ENCODE peak calls at places on chromosomes 1 and 21, in ten cellular contexts. One of them, this sample, is unnamed.

GRCh38 chr1:164250365-164250764 is 308.6 kb upstream of the PBX1 start:
- DNase-seq in A549: no peak
- DNase-seq in RWPE1: no peak
- DNase-seq in heart right ventricle: no peak
- DNase-seq in prostate gland: no peak
- DNase-seq in IMR-90: no peak
- DNase-seq in heart left ventricle: no peak
- DNase-seq in BE2C: no peak
- DNase-seq in HFFc6: no peak
- DNase-seq in tibial artery: no peak
- DNase-seq in this sample: no peak

GRCh38 chr1:79197421-79197820 is 190.9 kb upstream of the ADGRL4 start:
- DNase-seq in A549: no peak
- DNase-seq in RWPE1: no peak
- DNase-seq in heart right ventricle: peak
- DNase-seq in prostate gland: no peak
- DNase-seq in IMR-90: peak
- DNase-seq in heart left ventricle: no peak
- DNase-seq in BE2C: no peak
- DNase-seq in HFFc6: peak
- DNase-seq in tibial artery: no peak
- DNase-seq in this sample: no peak

GRCh38 chr1:48853006-48853405 is 76.3 kb upstream of the BEND5 start:
- DNase-seq in A549: peak
- DNase-seq in RWPE1: peak
- DNase-seq in heart right ventricle: no peak
- DNase-seq in prostate gland: no peak
- DNase-seq in IMR-90: peak
- DNase-seq in heart left ventricle: no peak
- DNase-seq in BE2C: no peak
- DNase-seq in HFFc6: no peak
- DNase-seq in tibial artery: no peak
- DNase-seq in this sample: no peak

GRCh38 chr1:156748670-156749428 is 2.6 kb downstream of the HDGF start:
- DNase-seq in A549: no peak
- DNase-seq in RWPE1: no peak
- DNase-seq in heart right ventricle: peak
- DNase-seq in prostate gland: no peak
- DNase-seq in IMR-90: peak
- DNase-seq in heart left ventricle: peak
- DNase-seq in BE2C: no peak
- DNase-seq in HFFc6: no peak
- DNase-seq in tibial artery: peak
- DNase-seq in this sample: no peak

GRCh38 chr1:64309468-64309867 is 106.0 kb downstream of the UBE2U start:
- DNase-seq in A549: no peak
- DNase-seq in RWPE1: no peak
- DNase-seq in heart right ventricle: no peak
- DNase-seq in prostate gland: no peak
- DNase-seq in IMR-90: no peak
- DNase-seq in heart left ventricle: no peak
- DNase-seq in BE2C: no peak
- DNase-seq in HFFc6: no peak
- DNase-seq in tibial artery: no peak
- DNase-seq in this sample: no peak

GRCh38 chr1:207288315-207288714 is 33.2 kb upstream of the CD55 start:
- DNase-seq in A549: no peak
- DNase-seq in RWPE1: no peak
- DNase-seq in heart right ventricle: peak
- DNase-seq in prostate gland: no peak
- DNase-seq in IMR-90: no peak
- DNase-seq in heart left ventricle: no peak
- DNase-seq in BE2C: no peak
- DNase-seq in HFFc6: no peak
- DNase-seq in tibial artery: no peak
- DNase-seq in this sample: no peak

GRCh38 chr1:105137543-105138444 is 1388.1 kb downstream of the AMY1C start:
- DNase-seq in A549: no peak
- DNase-seq in RWPE1: peak
- DNase-seq in heart right ventricle: no peak
- DNase-seq in prostate gland: no peak
- DNase-seq in IMR-90: no peak
- DNase-seq in heart left ventricle: no peak
- DNase-seq in BE2C: peak
- DNase-seq in HFFc6: no peak
- DNase-seq in tibial artery: no peak
- DNase-seq in this sample: no peak

GRCh38 chr1:197469620-197470210 is 201.7 kb downstream of the CRB1 start:
- DNase-seq in A549: no peak
- DNase-seq in RWPE1: no peak
- DNase-seq in heart right ventricle: no peak
- DNase-seq in prostate gland: no peak
- DNase-seq in IMR-90: no peak
- DNase-seq in heart left ventricle: no peak
- DNase-seq in BE2C: peak
- DNase-seq in HFFc6: no peak
- DNase-seq in tibial artery: no peak
- DNase-seq in this sample: no peak

GRCh38 chr1:42966688-42967609 is 8.3 kb upstream of the SLC2A1 start:
- DNase-seq in A549: peak
- DNase-seq in RWPE1: peak
- DNase-seq in heart right ventricle: no peak
- DNase-seq in prostate gland: peak
- DNase-seq in IMR-90: peak
- DNase-seq in heart left ventricle: no peak
- DNase-seq in BE2C: no peak
- DNase-seq in HFFc6: peak
- DNase-seq in tibial artery: no peak
- DNase-seq in this sample: peak

GRCh38 chr1:206672844-206673758 is 11.6 kb upstream of the MAPKAPK2 start:
- DNase-seq in A549: no peak
- DNase-seq in RWPE1: no peak
- DNase-seq in heart right ventricle: no peak
- DNase-seq in prostate gland: no peak
- DNase-seq in IMR-90: peak
- DNase-seq in heart left ventricle: peak
- DNase-seq in BE2C: no peak
- DNase-seq in HFFc6: no peak
- DNase-seq in tibial artery: no peak
- DNase-seq in this sample: no peak

GRCh38 chr1:232521660-232522059 is 108.3 kb downstream of the SIPA1L2 start:
- DNase-seq in A549: no peak
- DNase-seq in RWPE1: no peak
- DNase-seq in heart right ventricle: no peak
- DNase-seq in prostate gland: no peak
- DNase-seq in IMR-90: no peak
- DNase-seq in heart left ventricle: no peak
- DNase-seq in BE2C: no peak
- DNase-seq in HFFc6: no peak
- DNase-seq in tibial artery: no peak
- DNase-seq in this sample: no peak

GRCh38 chr21:29443398-29444010 is 144.8 kb downstream of the BACH1 start:
- DNase-seq in A549: no peak
- DNase-seq in RWPE1: no peak
- DNase-seq in heart right ventricle: no peak
- DNase-seq in prostate gland: no peak
- DNase-seq in IMR-90: no peak
- DNase-seq in heart left ventricle: no peak
- DNase-seq in BE2C: no peak
- DNase-seq in HFFc6: no peak
- DNase-seq in tibial artery: no peak
- DNase-seq in this sample: no peak

GRCh38 chr1:29631361-29631760 is 395.0 kb downstream of the PTPRU start:
- DNase-seq in A549: no peak
- DNase-seq in RWPE1: no peak
- DNase-seq in heart right ventricle: no peak
- DNase-seq in prostate gland: no peak
- DNase-seq in IMR-90: peak
- DNase-seq in heart left ventricle: no peak
- DNase-seq in BE2C: no peak
- DNase-seq in HFFc6: no peak
- DNase-seq in tibial artery: no peak
- DNase-seq in this sample: no peak

GRCh38 chr1:198352975-198353695 is 187.3 kb downstream of the ATP6V1G3 start:
- DNase-seq in A549: no peak
- DNase-seq in RWPE1: no peak
- DNase-seq in heart right ventricle: no peak
- DNase-seq in prostate gland: no peak
- DNase-seq in IMR-90: peak
- DNase-seq in heart left ventricle: no peak
- DNase-seq in BE2C: no peak
- DNase-seq in HFFc6: no peak
- DNase-seq in tibial artery: no peak
- DNase-seq in this sample: no peak

GRCh38 chr1:31938184-31938975 is at the start of gene PTP4A2:
- DNase-seq in A549: peak
- DNase-seq in RWPE1: peak
- DNase-seq in heart right ventricle: peak
- DNase-seq in prostate gland: peak
- DNase-seq in IMR-90: peak
- DNase-seq in heart left ventricle: peak
- DNase-seq in BE2C: peak
- DNase-seq in HFFc6: peak
- DNase-seq in tibial artery: peak
- DNase-seq in this sample: peak
- TF ChIP-seq CTCF in A549: peak
- TF ChIP-seq CTCF in RWPE1: peak
- TF ChIP-seq CTCF in heart right ventricle: peak
- TF ChIP-seq CTCF in prostate gland: peak
- TF ChIP-seq CTCF in IMR-90: peak
- TF ChIP-seq CTCF in heart left ventricle: no peak
- TF ChIP-seq CTCF in BE2C: no peak
- TF ChIP-seq CTCF in HFFc6: peak
- TF ChIP-seq CTCF in tibial artery: peak
- TF ChIP-seq CTCF in this sample: peak

DNA sequence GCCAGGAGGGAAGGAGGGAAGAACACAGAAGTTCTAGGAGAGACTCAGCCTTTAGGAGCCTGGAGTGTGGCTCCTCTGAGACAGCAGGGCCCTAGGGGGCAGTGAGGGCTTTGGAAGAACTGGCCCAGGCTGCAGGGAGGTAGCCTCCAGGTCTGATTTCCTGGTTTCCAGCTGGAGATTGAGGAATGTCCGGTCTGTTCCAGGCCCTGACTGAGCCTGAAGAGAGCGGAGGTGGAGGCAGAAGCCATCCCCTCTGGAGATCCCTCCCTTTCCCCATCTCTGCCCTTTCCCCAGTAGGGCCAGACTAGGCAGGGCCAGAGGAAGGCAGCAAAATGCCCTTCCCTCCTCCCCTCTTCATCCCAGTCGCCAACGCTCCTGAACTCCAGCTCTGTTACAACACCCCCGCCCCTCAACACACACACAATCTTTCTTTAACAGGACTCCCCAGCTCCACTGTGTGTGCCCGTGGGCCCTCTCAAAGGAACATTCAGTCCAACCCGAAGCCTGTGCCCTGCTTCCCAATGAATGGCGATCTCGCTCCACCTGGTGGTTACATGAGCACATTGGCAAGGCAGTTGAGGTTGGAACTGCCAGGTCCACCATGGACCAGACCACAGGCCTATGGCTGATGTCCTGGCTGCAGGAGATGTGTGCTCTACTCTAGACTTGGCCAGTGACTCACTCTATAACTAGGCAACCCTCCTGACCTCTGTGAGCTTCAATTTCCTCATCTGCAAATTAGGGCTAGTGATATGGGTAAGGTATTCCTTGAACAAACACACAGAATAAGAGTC is 32.0 kb downstream of the MAP7D1 start:
- DNase-seq in A549: peak
- DNase-seq in RWPE1: peak
- DNase-seq in heart right ventricle: peak
- DNase-seq in prostate gland: peak
- DNase-seq in IMR-90: peak
- DNase-seq in heart left ventricle: peak
- DNase-seq in BE2C: peak
- DNase-seq in HFFc6: peak
- DNase-seq in tibial artery: peak
- DNase-seq in this sample: peak
- TF ChIP-seq CTCF in A549: peak
- TF ChIP-seq CTCF in RWPE1: peak
- TF ChIP-seq CTCF in heart right ventricle: peak
- TF ChIP-seq CTCF in prostate gland: peak
- TF ChIP-seq CTCF in IMR-90: peak
- TF ChIP-seq CTCF in heart left ventricle: peak
- TF ChIP-seq CTCF in BE2C: peak
- TF ChIP-seq CTCF in HFFc6: peak
- TF ChIP-seq CTCF in tibial artery: peak
- TF ChIP-seq CTCF in this sample: peak

GRCh38 chr1:115630342-115630741 is 11.4 kb upstream of the VANGL1 start:
- DNase-seq in A549: no peak
- DNase-seq in RWPE1: no peak
- DNase-seq in heart right ventricle: no peak
- DNase-seq in prostate gland: no peak
- DNase-seq in IMR-90: no peak
- DNase-seq in heart left ventricle: no peak
- DNase-seq in BE2C: no peak
- DNase-seq in HFFc6: no peak
- DNase-seq in tibial artery: no peak
- DNase-seq in this sample: no peak

DNA sequence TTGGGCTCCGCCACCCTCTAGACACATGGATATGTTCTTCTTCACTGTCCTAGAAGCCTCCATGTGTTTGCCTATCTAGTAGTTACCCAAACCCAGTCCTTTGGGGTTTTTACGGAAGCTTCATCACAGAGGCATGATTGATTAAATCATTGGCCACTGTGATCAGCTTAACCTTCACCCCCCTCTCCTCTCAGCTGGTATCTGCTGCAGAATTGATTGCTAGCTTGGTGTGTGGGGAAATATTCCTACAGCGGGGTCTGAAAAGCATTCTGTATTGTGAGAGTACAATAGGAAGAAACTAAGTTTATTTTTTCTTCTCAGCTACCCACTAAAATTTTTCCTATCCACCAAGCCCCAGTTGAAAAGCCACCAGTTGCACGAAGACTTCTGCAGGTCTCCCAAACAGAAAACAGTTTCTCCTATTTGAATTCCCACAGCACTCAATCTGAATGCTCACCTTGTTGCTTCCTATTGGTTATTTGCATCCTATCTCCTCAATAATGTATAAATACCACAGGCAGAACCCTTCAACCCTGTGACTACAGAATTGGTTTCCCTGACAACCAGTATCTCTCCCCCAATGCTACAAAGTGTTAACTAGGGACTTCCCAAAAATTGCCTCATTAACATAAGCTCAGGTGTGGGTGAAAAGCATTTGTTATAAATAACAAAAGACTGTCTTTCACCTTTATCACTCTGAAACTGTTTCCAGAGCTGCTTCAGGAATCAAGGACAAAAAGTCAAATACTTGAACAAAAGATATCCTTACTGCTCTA is 9.3 kb upstream of the VANGL1 start:
- DNase-seq in A549: no peak
- DNase-seq in RWPE1: no peak
- DNase-seq in heart right ventricle: no peak
- DNase-seq in prostate gland: no peak
- DNase-seq in IMR-90: no peak
- DNase-seq in heart left ventricle: no peak
- DNase-seq in BE2C: no peak
- DNase-seq in HFFc6: no peak
- DNase-seq in tibial artery: no peak
- DNase-seq in this sample: no peak
- TF ChIP-seq CTCF in A549: no peak
- TF ChIP-seq CTCF in RWPE1: no peak
- TF ChIP-seq CTCF in heart right ventricle: no peak
- TF ChIP-seq CTCF in prostate gland: no peak
- TF ChIP-seq CTCF in IMR-90: no peak
- TF ChIP-seq CTCF in heart left ventricle: no peak
- TF ChIP-seq CTCF in BE2C: no peak
- TF ChIP-seq CTCF in HFFc6: no peak
- TF ChIP-seq CTCF in tibial artery: no peak
- TF ChIP-seq CTCF in this sample: no peak

GRCh38 chr1:6272476-6273270 is 11.8 kb upstream of the GPR153 start:
- DNase-seq in A549: no peak
- DNase-seq in RWPE1: no peak
- DNase-seq in heart right ventricle: no peak
- DNase-seq in prostate gland: no peak
- DNase-seq in IMR-90: no peak
- DNase-seq in heart left ventricle: no peak
- DNase-seq in BE2C: no peak
- DNase-seq in HFFc6: no peak
- DNase-seq in tibial artery: no peak
- DNase-seq in this sample: no peak
- TF ChIP-seq CTCF in A549: no peak
- TF ChIP-seq CTCF in RWPE1: no peak
- TF ChIP-seq CTCF in heart right ventricle: no peak
- TF ChIP-seq CTCF in prostate gland: no peak
- TF ChIP-seq CTCF in IMR-90: no peak
- TF ChIP-seq CTCF in heart left ventricle: no peak
- TF ChIP-seq CTCF in BE2C: peak
- TF ChIP-seq CTCF in HFFc6: peak
- TF ChIP-seq CTCF in tibial artery: no peak
- TF ChIP-seq CTCF in this sample: no peak